ENCODE peak calls at places on chromosomes 16 and 17, in eight cellular contexts. K is NCI-H1417 treated with DMSO at 0.1 percent for 48 hours; Q is psoas muscle; A is GM04503; O is myocyte; M is T-helper 17 cell; B is activated CD4-positive, alpha-beta memory T cell treated with anti-CD3 and anti-CD28 coated beads for 36 hours; J is stimulated activated CD4-positive, alpha-beta T cell treated with anti-CD3 and anti-CD28 coated beads, Interleukin-15, amount 100 ng/mL, for 48 hours. N is an unnamed sample.

GRCh38 chr16:57889522-57889921 is 81.4 kb downstream of the CNGB1 start:
- DNase-seq in K (no peak), Q (no peak), A (no peak), O (no peak), M (no peak), B (no peak), J (no peak), N (no peak)

GRCh38 chr17:61395409-61395982 is 4.1 kb upstream of the TBX2 start:
- DNase-seq in K (no peak), Q (no peak), A (no peak), O (no peak), M (no peak), B (no peak), J (no peak), N (no peak)

GRCh38 chr17:68089881-68090280 is 54.3 kb downstream of the KPNA2 start:
- DNase-seq in K (no peak), Q (no peak), A (no peak), O (peak), M (no peak), B (peak), J (no peak), N (no peak)

GRCh38 chr17:48603959-48604769 is 622 bp downstream of the HOXB6 start:
- DNase-seq in K (no peak), Q (peak), A (no peak), O (peak), M (no peak), B (no peak), J (no peak), N (no peak)

GRCh38 chr17:50953831-50954601 is 87.9 kb upstream of the TOB1 start:
- DNase-seq in K (peak), Q (peak), A (no peak), O (peak), M (no peak), B (no peak), J (no peak), N (no peak)

GRCh38 chr17:75869282-75870141 is 8.9 kb downstream of the TRIM47 start:
- DNase-seq in K (no peak), Q (peak), A (no peak), O (no peak), M (no peak), B (no peak), J (no peak), N (no peak)

GRCh38 chr17:80879723-80880649 is 111.7 kb upstream of the CHMP6 start:
- DNase-seq in K (no peak), Q (no peak), A (no peak), O (no peak), M (no peak), B (peak), J (no peak), N (no peak)

GRCh38 chr17:4998027-4998665 is 396 bp downstream of the KIF1C start:
- DNase-seq in K (no peak), Q (peak), A (no peak), O (no peak), M (no peak), B (no peak), J (no peak), N (no peak)

GRCh38 chr16:86727131-86727530 is 148.8 kb downstream of the FOXL1 start:
- DNase-seq in K (no peak), Q (no peak), A (no peak), O (peak), M (no peak), B (no peak), J (no peak), N (no peak)

GRCh38 chr16:29290631-29291247 is 115.8 kb downstream of the NPIPB11 start:
- DNase-seq in K (no peak), Q (peak), A (peak), O (peak), M (peak), B (peak), J (peak), N (peak)

GRCh38 chr16:72467157-72467759 is 295.3 kb upstream of the PMFBP1 start:
- DNase-seq in K (peak), Q (no peak), A (no peak), O (peak), M (no peak), B (no peak), J (no peak), N (no peak)

GRCh38 chr17:41382396-41382795 is 290 bp upstream of the KRT34 start:
- DNase-seq in K (no peak), Q (no peak), A (peak), O (no peak), M (no peak), B (no peak), J (no peak), N (no peak)

GRCh38 chr16:1367486-1368174 is 15.9 kb downstream of the GNPTG start:
- DNase-seq in K (no peak), Q (no peak), A (no peak), O (no peak), M (no peak), B (no peak), J (no peak), N (no peak)

GRCh38 chr16:8278181-8278580 is 312.1 kb downstream of the TMEM114 start:
- DNase-seq in K (no peak), Q (no peak), A (no peak), O (no peak), M (no peak), B (no peak), J (no peak), N (no peak)

GRCh38 chr16:75432828-75433731 is at the start of gene CFDP1:
- DNase-seq in K (peak), Q (peak), A (peak), O (peak), M (peak), B (peak), J (peak), N (peak)

GRCh38 chr17:17467021-17467420 is 9.8 kb upstream of the MED9 start:
- DNase-seq in K (no peak), Q (no peak), A (no peak), O (peak), M (no peak), B (no peak), J (no peak), N (no peak)

GRCh38 chr16:82509636-82510035 is 117.1 kb upstream of the CDH13 start:
- DNase-seq in K (no peak), Q (no peak), A (no peak), O (peak), M (no peak), B (no peak), J (no peak), N (no peak)

GRCh38 chr17:40335620-40336019 is 26.6 kb downstream of the RARA start:
- DNase-seq in K (no peak), Q (no peak), A (no peak), O (no peak), M (no peak), B (no peak), J (no peak), N (no peak)

GRCh38 chr16:85448557-85449194 is 164.4 kb upstream of the GSE1 start:
- DNase-seq in K (peak), Q (no peak), A (no peak), O (peak), M (no peak), B (peak), J (no peak), N (peak)

GRCh38 chr17:53278466-53278865 is 544.3 kb upstream of the KIF2B start:
- DNase-seq in K (no peak), Q (no peak), A (no peak), O (no peak), M (no peak), B (no peak), J (no peak), N (no peak)

GRCh38 chr16:84357191-84357651 is 11.1 kb upstream of the ATP2C2 start:
- DNase-seq in K (no peak), Q (no peak), A (no peak), O (no peak), M (no peak), B (peak), J (no peak), N (no peak)

GRCh38 chr16:11355862-11356261 is 10.6 kb downstream of the RMI2 start:
- DNase-seq in K (no peak), Q (no peak), A (no peak), O (no peak), M (no peak), B (peak), J (no peak), N (no peak)

GRCh38 chr16:10578474-10579316 is 1.7 kb downstream of the EMP2 start:
- DNase-seq in K (no peak), Q (no peak), A (no peak), O (peak), M (no peak), B (no peak), J (no peak), N (no peak)

GRCh38 chr16:50310308-50311133 is 44.2 kb downstream of the ADCY7 start:
- DNase-seq in K (no peak), Q (no peak), A (no peak), O (no peak), M (no peak), B (no peak), J (no peak), N (no peak)

GRCh38 chr16:30876867-30877266 is 17.0 kb downstream of the BCL7C start:
- DNase-seq in K (no peak), Q (no peak), A (no peak), O (peak), M (no peak), B (no peak), J (no peak), N (no peak)